ENCODE peak calls at places on chromosome 4, in six cellular contexts. One of them, this sample, is unnamed.

GRCh38 chr4:110119347-110119746 is 79.1 kb downstream of the ELOVL6 start:
- DNase-seq in A549: no peak
- DNase-seq in K562: no peak
- DNase-seq in endothelial cell of umbilical vein: peak
- DNase-seq in GM12878: no peak
- DNase-seq in HepG2: no peak
- DNase-seq in this sample: no peak

GRCh38 chr4:95548738-95549245 is at the start of gene UNC5C:
- DNase-seq in endothelial cell of umbilical vein: peak
- DNase-seq in HepG2: no peak
- DNase-seq in A549: no peak
- DNase-seq in K562: no peak
- DNase-seq in GM12878: no peak
- DNase-seq in this sample: peak

GRCh38 chr4:1261107-1261928 is 12.4 kb upstream of the CTBP1 start:
- DNase-seq in HepG2: no peak
- DNase-seq in endothelial cell of umbilical vein: no peak
- DNase-seq in GM12878: no peak
- DNase-seq in K562: no peak
- DNase-seq in A549: no peak
- DNase-seq in this sample: no peak

GRCh38 chr4:151565583-151565982 is 156.6 kb downstream of the FHIP1A start:
- DNase-seq in A549: no peak
- DNase-seq in K562: no peak
- DNase-seq in endothelial cell of umbilical vein: no peak
- DNase-seq in GM12878: no peak
- DNase-seq in HepG2: no peak
- DNase-seq in this sample: no peak

GRCh38 chr4:67933038-67933437 is 30.3 kb downstream of the TMPRSS11A start:
- DNase-seq in K562: no peak
- DNase-seq in endothelial cell of umbilical vein: no peak
- DNase-seq in HepG2: no peak
- DNase-seq in A549: no peak
- DNase-seq in GM12878: no peak
- DNase-seq in this sample: no peak

GRCh38 chr4:169621754-169622481 is 1.5 kb downstream of the CLCN3 start:
- DNase-seq in K562: peak
- DNase-seq in GM12878: no peak
- DNase-seq in endothelial cell of umbilical vein: peak
- DNase-seq in A549: peak
- DNase-seq in HepG2: peak
- DNase-seq in this sample: peak

GRCh38 chr4:845233-845835 is 19.4 kb upstream of the CPLX1 start:
- DNase-seq in K562: no peak
- DNase-seq in endothelial cell of umbilical vein: no peak
- DNase-seq in GM12878: no peak
- DNase-seq in HepG2: no peak
- DNase-seq in A549: no peak
- DNase-seq in this sample: no peak

GRCh38 chr4:98110214-98110613 is 33.1 kb downstream of the STPG2 start:
- DNase-seq in GM12878: no peak
- DNase-seq in endothelial cell of umbilical vein: no peak
- DNase-seq in A549: no peak
- DNase-seq in K562: no peak
- DNase-seq in HepG2: no peak
- DNase-seq in this sample: no peak

GRCh38 chr4:2834001-2834921 is 9.4 kb upstream of the ADD1 start:
- DNase-seq in endothelial cell of umbilical vein: no peak
- DNase-seq in GM12878: no peak
- DNase-seq in K562: no peak
- DNase-seq in A549: no peak
- DNase-seq in HepG2: no peak
- DNase-seq in this sample: peak

GRCh38 chr4:173168396-173169177 is at the start of gene GALNT7:
- DNase-seq in GM12878: no peak
- DNase-seq in K562: peak
- DNase-seq in HepG2: no peak
- DNase-seq in A549: peak
- DNase-seq in endothelial cell of umbilical vein: peak
- DNase-seq in this sample: peak

GRCh38 chr4:153850525-153851280 is 61.8 kb upstream of the SFRP2 start:
- DNase-seq in GM12878: no peak
- DNase-seq in A549: no peak
- DNase-seq in HepG2: no peak
- DNase-seq in K562: no peak
- DNase-seq in endothelial cell of umbilical vein: no peak
- DNase-seq in this sample: no peak

GRCh38 chr4:153634737-153635353 is 49.2 kb upstream of the TLR2 start:
- DNase-seq in K562: peak
- DNase-seq in GM12878: no peak
- DNase-seq in HepG2: peak
- DNase-seq in endothelial cell of umbilical vein: peak
- DNase-seq in A549: peak
- DNase-seq in this sample: peak

GRCh38 chr4:105624530-105624929 is 72.1 kb downstream of the ARHGEF38 start:
- DNase-seq in HepG2: no peak
- DNase-seq in K562: no peak
- DNase-seq in endothelial cell of umbilical vein: no peak
- DNase-seq in A549: no peak
- DNase-seq in GM12878: no peak
- DNase-seq in this sample: no peak

GRCh38 chr4:47623916-47624554 is 139.0 kb downstream of the ATP10D start:
- DNase-seq in K562: no peak
- DNase-seq in GM12878: no peak
- DNase-seq in HepG2: no peak
- DNase-seq in endothelial cell of umbilical vein: no peak
- DNase-seq in A549: no peak
- DNase-seq in this sample: no peak

GRCh38 chr4:10783351-10783750 is 98.8 kb upstream of the CLNK start:
- DNase-seq in endothelial cell of umbilical vein: no peak
- DNase-seq in GM12878: no peak
- DNase-seq in K562: no peak
- DNase-seq in A549: no peak
- DNase-seq in HepG2: no peak
- DNase-seq in this sample: no peak

GRCh38 chr4:153513596-153513995 is 47.4 kb downstream of the TMEM131L start:
- DNase-seq in GM12878: no peak
- DNase-seq in endothelial cell of umbilical vein: peak
- DNase-seq in A549: no peak
- DNase-seq in K562: no peak
- DNase-seq in HepG2: no peak
- DNase-seq in this sample: no peak

GRCh38 chr4:186698525-186698924 is 25.1 kb downstream of the FAT1 start:
- DNase-seq in endothelial cell of umbilical vein: no peak
- DNase-seq in A549: no peak
- DNase-seq in K562: no peak
- DNase-seq in HepG2: no peak
- DNase-seq in GM12878: no peak
- DNase-seq in this sample: no peak

GRCh38 chr4:138734746-138735145 is 280.8 kb upstream of the NOCT start:
- DNase-seq in K562: no peak
- DNase-seq in GM12878: no peak
- DNase-seq in endothelial cell of umbilical vein: peak
- DNase-seq in HepG2: no peak
- DNase-seq in A549: no peak
- DNase-seq in this sample: no peak

GRCh38 chr4:100317032-100317864 is 127.0 kb upstream of the DDIT4L start:
- DNase-seq in K562: no peak
- DNase-seq in endothelial cell of umbilical vein: peak
- DNase-seq in GM12878: no peak
- DNase-seq in HepG2: no peak
- DNase-seq in A549: no peak
- DNase-seq in this sample: no peak
- TF ChIP-seq MYC in K562: no peak
- TF ChIP-seq MYC in endothelial cell of umbilical vein: no peak
- TF ChIP-seq MYC in GM12878: no peak
- TF ChIP-seq MYC in HepG2: no peak
- TF ChIP-seq MYC in A549: no peak
- TF ChIP-seq MYC in this sample: no peak

GRCh38 chr4:72977936-72978485 is 91.5 kb downstream of the COX18 start:
- DNase-seq in endothelial cell of umbilical vein: no peak
- DNase-seq in HepG2: no peak
- DNase-seq in A549: no peak
- DNase-seq in GM12878: no peak
- DNase-seq in K562: no peak
- DNase-seq in this sample: no peak
- TF ChIP-seq MYC in endothelial cell of umbilical vein: no peak
- TF ChIP-seq MYC in HepG2: no peak
- TF ChIP-seq MYC in A549: no peak
- TF ChIP-seq MYC in GM12878: no peak
- TF ChIP-seq MYC in K562: no peak
- TF ChIP-seq MYC in this sample: no peak

DNA sequence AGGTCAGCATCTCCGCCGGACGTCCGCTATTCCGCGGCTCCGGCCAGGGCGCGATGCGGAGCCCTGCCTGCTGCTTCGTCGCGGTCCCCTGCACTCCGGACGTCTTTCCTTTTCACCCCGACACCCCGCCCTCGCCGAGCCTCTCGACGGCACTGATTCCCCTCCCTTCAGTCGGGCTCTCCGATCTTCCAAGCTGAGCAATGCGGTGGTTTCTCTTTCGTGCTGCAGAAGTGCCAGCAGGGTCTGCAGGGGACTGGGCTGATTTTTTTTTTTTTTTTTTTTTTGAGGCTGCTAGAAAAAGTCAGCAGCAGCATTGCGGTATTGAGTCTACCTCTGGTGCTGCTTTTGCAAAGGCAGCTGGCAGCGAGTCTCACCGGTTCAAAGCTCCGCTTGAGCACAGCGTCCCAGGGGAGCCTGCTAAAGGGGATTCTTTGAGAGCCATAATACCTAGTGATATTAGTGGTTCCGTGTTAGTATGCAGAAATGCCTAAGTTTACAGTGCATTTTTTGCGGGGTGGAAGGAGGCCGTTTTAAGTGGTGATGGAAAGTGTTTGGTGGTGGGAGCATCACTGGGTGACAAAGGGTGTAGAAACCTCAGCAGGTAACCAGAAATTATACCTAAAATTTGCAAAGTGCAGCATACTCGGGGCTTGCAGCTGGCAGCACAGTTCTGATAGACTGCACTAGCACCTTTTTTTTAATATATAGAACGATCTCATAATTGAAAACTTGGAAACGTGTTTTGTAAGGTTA is 969 bp downstream of the STIM2 start:
- DNase-seq in K562: peak
- DNase-seq in A549: peak
- DNase-seq in HepG2: peak
- DNase-seq in GM12878: no peak
- DNase-seq in endothelial cell of umbilical vein: peak
- DNase-seq in this sample: peak
- TF ChIP-seq MYC in K562: no peak
- TF ChIP-seq MYC in A549: no peak
- TF ChIP-seq MYC in HepG2: no peak
- TF ChIP-seq MYC in GM12878: no peak
- TF ChIP-seq MYC in endothelial cell of umbilical vein: no peak
- TF ChIP-seq MYC in this sample: peak

GRCh38 chr4:147103403-147103946 is 157.8 kb upstream of the TTC29 start:
- DNase-seq in endothelial cell of umbilical vein: peak
- DNase-seq in K562: no peak
- DNase-seq in A549: peak
- DNase-seq in HepG2: no peak
- DNase-seq in GM12878: no peak
- DNase-seq in this sample: no peak
- TF ChIP-seq MYC in endothelial cell of umbilical vein: no peak
- TF ChIP-seq MYC in K562: no peak
- TF ChIP-seq MYC in A549: no peak
- TF ChIP-seq MYC in HepG2: no peak
- TF ChIP-seq MYC in GM12878: no peak
- TF ChIP-seq MYC in this sample: no peak

GRCh38 chr4:6381571-6382123 is 90.8 kb downstream of the PPP2R2C start:
- DNase-seq in endothelial cell of umbilical vein: no peak
- DNase-seq in A549: no peak
- DNase-seq in K562: no peak
- DNase-seq in GM12878: no peak
- DNase-seq in HepG2: no peak
- DNase-seq in this sample: no peak
- TF ChIP-seq MYC in endothelial cell of umbilical vein: no peak
- TF ChIP-seq MYC in A549: no peak
- TF ChIP-seq MYC in K562: no peak
- TF ChIP-seq MYC in GM12878: no peak
- TF ChIP-seq MYC in HepG2: no peak
- TF ChIP-seq MYC in this sample: no peak

GRCh38 chr4:7536876-7537275 is 102.1 kb upstream of the PSAPL1 start:
- DNase-seq in GM12878: no peak
- DNase-seq in K562: no peak
- DNase-seq in HepG2: no peak
- DNase-seq in A549: no peak
- DNase-seq in endothelial cell of umbilical vein: no peak
- DNase-seq in this sample: no peak
- TF ChIP-seq MYC in GM12878: no peak
- TF ChIP-seq MYC in K562: no peak
- TF ChIP-seq MYC in HepG2: no peak
- TF ChIP-seq MYC in A549: no peak
- TF ChIP-seq MYC in endothelial cell of umbilical vein: no peak
- TF ChIP-seq MYC in this sample: no peak